ENCODE peak calls at places on chromosomes 12 and 14, in five cellular contexts. A, H, B, N and L are unnamed samples.

GRCh38 chr12:123269395-123269892 is 2.2 kb downstream of the CDK2AP1 start:
- DNase-seq in A (peak; percentile 92), H (peak; percentile 59), B (peak; percentile 85), N (peak; percentile 93), L (peak; percentile 30)

GRCh38 chr12:89299951-89300350 is 52.4 kb downstream of the DUSP6 start:
- DNase-seq in A (no peak), H (no peak), B (no peak), N (no peak), L (no peak)

GRCh38 chr14:54803396-54803795 is 99.2 kb downstream of the GCH1 start:
- DNase-seq in A (no peak), H (no peak), B (no peak), N (no peak), L (no peak)

GRCh38 chr14:92511472-92512247 is 1.9 kb upstream of the RIN3 start:
- DNase-seq in A (no peak), H (peak; percentile 36), B (peak; percentile 96), N (no peak), L (no peak)

GRCh38 chr14:23604675-23605170 is 26.1 kb upstream of the JPH4 start:
- DNase-seq in A (no peak), H (no peak), B (no peak), N (no peak), L (no peak)

GRCh38 chr12:108734200-108734906 is 3.0 kb upstream of the CORO1C start:
- DNase-seq in A (no peak), H (no peak), B (peak; percentile 79), N (no peak), L (no peak)

GRCh38 chr14:56686416-56686815 is 106.8 kb downstream of the TMEM260 start:
- DNase-seq in A (no peak), H (peak; percentile 22), B (no peak), N (no peak), L (peak; percentile 32)

GRCh38 chr12:78085562-78086182 is 255.0 kb downstream of the NAV3 start:
- DNase-seq in A (no peak), H (no peak), B (peak; percentile 49), N (no peak), L (no peak)

GRCh38 chr12:124357616-124358015 is 62.7 kb downstream of the RFLNA start:
- DNase-seq in A (no peak), H (no peak), B (no peak), N (no peak), L (no peak)

GRCh38 chr12:63989301-63989845 is 144.9 kb downstream of the SRGAP1 start:
- DNase-seq in A (no peak), H (no peak), B (peak; percentile 65), N (no peak), L (no peak)

GRCh38 chr14:88551936-88552565 is 2.8 kb downstream of the PTPN21 start:
- DNase-seq in A (no peak), H (no peak), B (peak; percentile 38), N (peak; percentile 64), L (no peak)

GRCh38 chr14:35766036-35766699 is 42.9 kb downstream of the RALGAPA1 start:
- DNase-seq in A (no peak), H (no peak), B (no peak), N (no peak), L (no peak)

GRCh38 chr12:111334393-111334915 is 34.4 kb downstream of the PHETA1 start:
- DNase-seq in A (no peak), H (no peak), B (no peak), N (no peak), L (no peak)

GRCh38 chr14:20803221-20803620 is 577 bp upstream of the RNASE1 start:
- DNase-seq in A (no peak), H (no peak), B (no peak), N (peak; percentile 72), L (no peak)

GRCh38 chr12:31323466-31324115 is 2.4 kb downstream of the SINHCAF start:
- DNase-seq in A (peak; percentile 88), H (no peak), B (peak; percentile 19), N (no peak), L (no peak)

GRCh38 chr12:113948151-113948914 is 17.8 kb downstream of the RBM19 start:
- DNase-seq in A (no peak), H (no peak), B (no peak), N (no peak), L (no peak)

GRCh38 chr12:6818246-6819006 is 3.2 kb upstream of the GPR162 start:
- DNase-seq in A (no peak), H (no peak), B (no peak), N (no peak), L (no peak)

GRCh38 chr12:90940872-90941499 is 14.0 kb downstream of the CCER1 start:
- DNase-seq in A (no peak), H (no peak), B (peak; percentile 83), N (no peak), L (peak; percentile 67)

GRCh38 chr14:24432259-24433131 is 2.7 kb downstream of the KHNYN start:
- DNase-seq in A (no peak), H (no peak), B (no peak), N (peak; percentile 75), L (no peak)

GRCh38 chr14:23052182-23052623 is 5.1 kb downstream of the CDH24 start:
- DNase-seq in A (no peak), H (no peak), B (no peak), N (no peak), L (no peak)

GRCh38 chr12:5718680-5719079 is 226.4 kb downstream of the ANO2 start:
- DNase-seq in A (peak; percentile 84), H (no peak), B (no peak), N (peak; percentile 77), L (no peak)

GRCh38 chr14:85233756-85234545 is 296.0 kb upstream of the FLRT2 start:
- DNase-seq in A (no peak), H (no peak), B (peak; percentile 58), N (no peak), L (no peak)

GRCh38 chr12:114668151-114668891 is 15.7 kb downstream of the TBX3 start:
- DNase-seq in A (peak; percentile 88), H (peak; percentile 63), B (peak; percentile 76), N (peak; percentile 86), L (peak; percentile 81)

GRCh38 chr12:47223848-47224213 is 144.1 kb upstream of the AMIGO2 start:
- DNase-seq in A (no peak), H (no peak), B (peak; percentile 55), N (peak; percentile 58), L (no peak)

GRCh38 chr12:690466-690865 is 27.2 kb upstream of the NINJ2 start:
- DNase-seq in A (peak; percentile 45), H (no peak), B (no peak), N (no peak), L (no peak)

GRCh38 chr12:3511760-3512159 is 20.8 kb downstream of the PRMT8 start:
- DNase-seq in A (no peak), H (no peak), B (no peak), N (no peak), L (no peak)

GRCh38 chr12:34598352-34598827 is 576.1 kb downstream of the ALG10 start:
- DNase-seq in A (peak; percentile 48), H (no peak), B (no peak), N (no peak), L (no peak)

GRCh38 chr12:51869931-51870330 is 18.0 kb upstream of the ANKRD33 start:
- DNase-seq in A (peak; percentile 23), H (no peak), B (no peak), N (no peak), L (no peak)

GRCh38 chr12:78249578-78249977 is 418.9 kb downstream of the NAV3 start:
- DNase-seq in A (no peak), H (no peak), B (no peak), N (no peak), L (no peak)

GRCh38 chr12:88431245-88431644 is 149.0 kb downstream of the KITLG start:
- DNase-seq in A (no peak), H (no peak), B (no peak), N (no peak), L (no peak)

GRCh38 chr14:76918751-76919421 is 92.7 kb downstream of the LRRC74A start:
- DNase-seq in A (peak; percentile 98), H (peak; percentile 35), B (peak; percentile 99), N (peak; percentile 99), L (peak; percentile 61)

GRCh38 chr14:21526672-21527319 is 650 bp upstream of the SALL2 start:
- DNase-seq in A (no peak), H (peak; percentile 38), B (no peak), N (no peak), L (peak; percentile 45)

GRCh38 chr12:113912761-113913295 is 53.3 kb downstream of the RBM19 start:
- DNase-seq in A (no peak), H (peak; percentile 52), B (peak; percentile 81), N (peak; percentile 75), L (peak; percentile 62)

GRCh38 chr12:6570264-6570887 is 2.3 kb upstream of the NOP2 start:
- DNase-seq in A (peak; percentile 85), H (no peak), B (no peak), N (peak; percentile 72), L (peak; percentile 33)